ENCODE peak calls at places on chromosomes 5 and 9, in eight cellular contexts. L, Y, G, N, W, J, D and U are unnamed samples.

GRCh38 chr5:53360811-53361210 is 119.6 kb upstream of the FST start:
- DNase-seq in L (peak; percentile 37), J (peak; percentile 90), D (no peak), Y (no peak), N (no peak), W (no peak), G (no peak), U (no peak)

GRCh38 chr9:18771736-18772135 is 261.3 kb downstream of the SAXO1 start:
- DNase-seq in J (no peak), N (no peak), L (no peak), G (no peak), Y (peak; percentile 13), W (no peak), D (no peak), U (no peak)

GRCh38 chr5:9054821-9055589 is 490.9 kb downstream of the SEMA5A start:
- DNase-seq in Y (no peak), G (no peak), W (no peak), D (no peak), N (no peak), L (no peak), J (no peak), U (no peak)

GRCh38 chr5:150780816-150781221 is 2.3 kb downstream of the SMIM3 start:
- DNase-seq in J (no peak), L (no peak), W (no peak), N (no peak), D (no peak), G (no peak), Y (no peak), U (no peak)

GRCh38 chr9:126123927-126124326 is 202.7 kb upstream of the MVB12B start:
- DNase-seq in W (peak; percentile 2), Y (no peak), N (no peak), L (no peak), J (no peak), G (no peak), D (no peak), U (no peak)

GRCh38 chr9:107176701-107177100 is 106.4 kb upstream of the RAD23B start:
- DNase-seq in W (no peak), G (no peak), L (peak; percentile 19), D (no peak), N (no peak), J (no peak), Y (no peak), U (peak; percentile 72)

GRCh38 chr5:181239062-181239663 is 4.5 kb downstream of the RACK1 start:
- DNase-seq in G (no peak), J (no peak), L (no peak), D (no peak), N (no peak), Y (no peak), W (no peak), U (no peak)

GRCh38 chr9:1839984-1840383 is 175.2 kb upstream of the SMARCA2 start:
- DNase-seq in W (no peak), G (no peak), L (no peak), J (no peak), N (no peak), D (no peak), Y (no peak), U (no peak)

GRCh38 chr5:108418172-108418571 is 36.3 kb upstream of the FBXL17 start:
- DNase-seq in W (no peak), L (no peak), Y (no peak), D (no peak), J (no peak), G (peak; percentile 6), N (no peak), U (no peak)

GRCh38 chr5:59025734-59026133 is 442.9 kb downstream of the RAB3C start:
- DNase-seq in L (no peak), W (no peak), Y (peak; percentile 27), N (no peak), J (no peak), G (no peak), D (no peak), U (no peak)